ENCODE peak calls at places on chromosomes 16 and 17, in eight cellular contexts. One of them, this sample, is unnamed.

GRCh38 chr16:85360323-85361277 is 248.3 kb upstream of the CIBAR2 start:
- ATAC-seq in activated B cell treated with CpG ODN at 0.5 μM for 24 hours: no peak
- ATAC-seq in CD4-positive, alpha-beta T cell: peak; percentile 72
- ATAC-seq in left ventricle myocardium superior: no peak
- ATAC-seq in Panc1: no peak
- ATAC-seq in left cardiac atrium: no peak
- ATAC-seq in foreskin keratinocyte: peak; percentile 89
- ATAC-seq in PC-3: no peak
- ATAC-seq in this sample: no peak

GRCh38 chr17:57441270-57441600 is 184.9 kb downstream of the MSI2 start:
- ATAC-seq in activated B cell treated with CpG ODN at 0.5 μM for 24 hours: peak; percentile 27
- ATAC-seq in CD4-positive, alpha-beta T cell: peak; percentile 27
- ATAC-seq in left ventricle myocardium superior: no peak
- ATAC-seq in Panc1: no peak
- ATAC-seq in left cardiac atrium: no peak
- ATAC-seq in foreskin keratinocyte: peak; percentile 24
- ATAC-seq in PC-3: no peak
- ATAC-seq in this sample: peak; percentile 67

GRCh38 chr16:89291355-89291754 is 73.9 kb downstream of the ZNF778 start:
- ATAC-seq in activated B cell treated with CpG ODN at 0.5 μM for 24 hours: no peak
- ATAC-seq in CD4-positive, alpha-beta T cell: no peak
- ATAC-seq in left ventricle myocardium superior: no peak
- ATAC-seq in Panc1: no peak
- ATAC-seq in left cardiac atrium: no peak
- ATAC-seq in foreskin keratinocyte: no peak
- ATAC-seq in PC-3: no peak
- ATAC-seq in this sample: no peak

GRCh38 chr17:42002792-42003301 is 14.4 kb downstream of the DNAJC7 start:
- ATAC-seq in activated B cell treated with CpG ODN at 0.5 μM for 24 hours: no peak
- ATAC-seq in CD4-positive, alpha-beta T cell: no peak
- ATAC-seq in left ventricle myocardium superior: no peak
- ATAC-seq in Panc1: no peak
- ATAC-seq in left cardiac atrium: no peak
- ATAC-seq in foreskin keratinocyte: no peak
- ATAC-seq in PC-3: peak; percentile 71
- ATAC-seq in this sample: no peak

GRCh38 chr17:64073771-64074703 is 53.6 kb upstream of the ICAM2 start:
- ATAC-seq in activated B cell treated with CpG ODN at 0.5 μM for 24 hours: peak; percentile 90
- ATAC-seq in CD4-positive, alpha-beta T cell: no peak
- ATAC-seq in left ventricle myocardium superior: peak; percentile 52
- ATAC-seq in Panc1: no peak
- ATAC-seq in left cardiac atrium: peak; percentile 34
- ATAC-seq in foreskin keratinocyte: no peak
- ATAC-seq in PC-3: peak; percentile 23
- ATAC-seq in this sample: peak; percentile 93

GRCh38 chr17:50918933-50919296 is 52.8 kb upstream of the TOB1 start:
- ATAC-seq in activated B cell treated with CpG ODN at 0.5 μM for 24 hours: no peak
- ATAC-seq in CD4-positive, alpha-beta T cell: peak; percentile 17
- ATAC-seq in left ventricle myocardium superior: peak; percentile 2
- ATAC-seq in Panc1: no peak
- ATAC-seq in left cardiac atrium: peak; percentile 37
- ATAC-seq in foreskin keratinocyte: no peak
- ATAC-seq in PC-3: no peak
- ATAC-seq in this sample: no peak

GRCh38 chr17:1493291-1493980 is 950 bp upstream of the MYO1C start:
- ATAC-seq in activated B cell treated with CpG ODN at 0.5 μM for 24 hours: no peak
- ATAC-seq in CD4-positive, alpha-beta T cell: no peak
- ATAC-seq in left ventricle myocardium superior: peak; percentile 2
- ATAC-seq in Panc1: no peak
- ATAC-seq in left cardiac atrium: peak; percentile 38
- ATAC-seq in foreskin keratinocyte: no peak
- ATAC-seq in PC-3: no peak
- ATAC-seq in this sample: no peak

GRCh38 chr16:83051451-83051850 is 424.7 kb downstream of the CDH13 start:
- ATAC-seq in activated B cell treated with CpG ODN at 0.5 μM for 24 hours: no peak
- ATAC-seq in CD4-positive, alpha-beta T cell: no peak
- ATAC-seq in left ventricle myocardium superior: no peak
- ATAC-seq in Panc1: no peak
- ATAC-seq in left cardiac atrium: no peak
- ATAC-seq in foreskin keratinocyte: no peak
- ATAC-seq in PC-3: no peak
- ATAC-seq in this sample: no peak

GRCh38 chr16:69823831-69824563 is 61.9 kb downstream of the WWP2 start:
- ATAC-seq in activated B cell treated with CpG ODN at 0.5 μM for 24 hours: peak; percentile 93
- ATAC-seq in CD4-positive, alpha-beta T cell: no peak
- ATAC-seq in left ventricle myocardium superior: peak; percentile 86
- ATAC-seq in Panc1: no peak
- ATAC-seq in left cardiac atrium: peak; percentile 87
- ATAC-seq in foreskin keratinocyte: no peak
- ATAC-seq in PC-3: no peak
- ATAC-seq in this sample: peak; percentile 87

GRCh38 chr16:80518436-80518835 is 22.4 kb upstream of the DYNLRB2 start:
- ATAC-seq in activated B cell treated with CpG ODN at 0.5 μM for 24 hours: peak; percentile 54
- ATAC-seq in CD4-positive, alpha-beta T cell: peak; percentile 85
- ATAC-seq in left ventricle myocardium superior: no peak
- ATAC-seq in Panc1: no peak
- ATAC-seq in left cardiac atrium: no peak
- ATAC-seq in foreskin keratinocyte: peak; percentile 81
- ATAC-seq in PC-3: no peak
- ATAC-seq in this sample: peak; percentile 76

GRCh38 chr17:81907219-81908145 is 3.7 kb downstream of the PCYT2 start:
- ATAC-seq in activated B cell treated with CpG ODN at 0.5 μM for 24 hours: no peak
- ATAC-seq in CD4-positive, alpha-beta T cell: no peak
- ATAC-seq in left ventricle myocardium superior: no peak
- ATAC-seq in Panc1: no peak
- ATAC-seq in left cardiac atrium: no peak
- ATAC-seq in foreskin keratinocyte: no peak
- ATAC-seq in PC-3: no peak
- ATAC-seq in this sample: no peak

GRCh38 chr16:87325480-87325879 is 8.3 kb upstream of the C16orf95 start:
- ATAC-seq in activated B cell treated with CpG ODN at 0.5 μM for 24 hours: no peak
- ATAC-seq in CD4-positive, alpha-beta T cell: no peak
- ATAC-seq in left ventricle myocardium superior: no peak
- ATAC-seq in Panc1: no peak
- ATAC-seq in left cardiac atrium: no peak
- ATAC-seq in foreskin keratinocyte: no peak
- ATAC-seq in PC-3: no peak
- ATAC-seq in this sample: no peak

GRCh38 chr16:19874816-19875546 is 9.7 kb downstream of the GPRC5B start:
- ATAC-seq in activated B cell treated with CpG ODN at 0.5 μM for 24 hours: no peak
- ATAC-seq in CD4-positive, alpha-beta T cell: no peak
- ATAC-seq in left ventricle myocardium superior: no peak
- ATAC-seq in Panc1: no peak
- ATAC-seq in left cardiac atrium: no peak
- ATAC-seq in foreskin keratinocyte: no peak
- ATAC-seq in PC-3: no peak
- ATAC-seq in this sample: no peak

GRCh38 chr16:3646348-3646920 is 8.1 kb upstream of the DNASE1 start:
- ATAC-seq in activated B cell treated with CpG ODN at 0.5 μM for 24 hours: no peak
- ATAC-seq in CD4-positive, alpha-beta T cell: no peak
- ATAC-seq in left ventricle myocardium superior: no peak
- ATAC-seq in Panc1: peak; percentile 78
- ATAC-seq in left cardiac atrium: no peak
- ATAC-seq in foreskin keratinocyte: no peak
- ATAC-seq in PC-3: peak; percentile 81
- ATAC-seq in this sample: no peak

GRCh38 chr17:29079433-29079832 is 36.5 kb downstream of the PIPOX start:
- ATAC-seq in activated B cell treated with CpG ODN at 0.5 μM for 24 hours: no peak
- ATAC-seq in CD4-positive, alpha-beta T cell: no peak
- ATAC-seq in left ventricle myocardium superior: no peak
- ATAC-seq in Panc1: no peak
- ATAC-seq in left cardiac atrium: peak; percentile 7
- ATAC-seq in foreskin keratinocyte: no peak
- ATAC-seq in PC-3: no peak
- ATAC-seq in this sample: no peak

GRCh38 chr17:8110907-8111306 is 7.4 kb downstream of the ALOXE3 start:
- ATAC-seq in activated B cell treated with CpG ODN at 0.5 μM for 24 hours: no peak
- ATAC-seq in CD4-positive, alpha-beta T cell: no peak
- ATAC-seq in left ventricle myocardium superior: no peak
- ATAC-seq in Panc1: no peak
- ATAC-seq in left cardiac atrium: no peak
- ATAC-seq in foreskin keratinocyte: no peak
- ATAC-seq in PC-3: no peak
- ATAC-seq in this sample: no peak

GRCh38 chr16:4052801-4053662 is 63.2 kb downstream of the ADCY9 start:
- ATAC-seq in activated B cell treated with CpG ODN at 0.5 μM for 24 hours: no peak
- ATAC-seq in CD4-positive, alpha-beta T cell: no peak
- ATAC-seq in left ventricle myocardium superior: peak; percentile 92
- ATAC-seq in Panc1: peak; percentile 81
- ATAC-seq in left cardiac atrium: peak; percentile 78
- ATAC-seq in foreskin keratinocyte: no peak
- ATAC-seq in PC-3: peak; percentile 54
- ATAC-seq in this sample: no peak

GRCh38 chr16:30151091-30151490 is 28.1 kb upstream of the MAPK3 start:
- ATAC-seq in activated B cell treated with CpG ODN at 0.5 μM for 24 hours: no peak
- ATAC-seq in CD4-positive, alpha-beta T cell: no peak
- ATAC-seq in left ventricle myocardium superior: no peak
- ATAC-seq in Panc1: no peak
- ATAC-seq in left cardiac atrium: no peak
- ATAC-seq in foreskin keratinocyte: no peak
- ATAC-seq in PC-3: no peak
- ATAC-seq in this sample: no peak

GRCh38 chr17:39663688-39664580 is 1.2 kb upstream of the TCAP start:
- ATAC-seq in activated B cell treated with CpG ODN at 0.5 μM for 24 hours: no peak
- ATAC-seq in CD4-positive, alpha-beta T cell: no peak
- ATAC-seq in left ventricle myocardium superior: peak; percentile 9
- ATAC-seq in Panc1: peak; percentile 72
- ATAC-seq in left cardiac atrium: peak; percentile 22
- ATAC-seq in foreskin keratinocyte: peak; percentile 42
- ATAC-seq in PC-3: no peak
- ATAC-seq in this sample: no peak

GRCh38 chr17:66724581-66725341 is 110.2 kb upstream of the CACNG5 start:
- ATAC-seq in activated B cell treated with CpG ODN at 0.5 μM for 24 hours: no peak
- ATAC-seq in CD4-positive, alpha-beta T cell: no peak
- ATAC-seq in left ventricle myocardium superior: peak; percentile 66
- ATAC-seq in Panc1: no peak
- ATAC-seq in left cardiac atrium: peak; percentile 49
- ATAC-seq in foreskin keratinocyte: no peak
- ATAC-seq in PC-3: peak; percentile 83
- ATAC-seq in this sample: no peak

GRCh38 chr17:17079336-17079735 is 37.1 kb downstream of the MPRIP start:
- ATAC-seq in activated B cell treated with CpG ODN at 0.5 μM for 24 hours: no peak
- ATAC-seq in CD4-positive, alpha-beta T cell: no peak
- ATAC-seq in left ventricle myocardium superior: peak; percentile 63
- ATAC-seq in Panc1: no peak
- ATAC-seq in left cardiac atrium: peak; percentile 58
- ATAC-seq in foreskin keratinocyte: no peak
- ATAC-seq in PC-3: no peak
- ATAC-seq in this sample: no peak

GRCh38 chr16:10979717-10980601 is 35.6 kb downstream of the CLEC16A start:
- ATAC-seq in activated B cell treated with CpG ODN at 0.5 μM for 24 hours: no peak
- ATAC-seq in CD4-positive, alpha-beta T cell: no peak
- ATAC-seq in left ventricle myocardium superior: peak; percentile 72
- ATAC-seq in Panc1: no peak
- ATAC-seq in left cardiac atrium: peak; percentile 92
- ATAC-seq in foreskin keratinocyte: peak; percentile 60
- ATAC-seq in PC-3: no peak
- ATAC-seq in this sample: no peak

GRCh38 chr17:17892009-17892408 is 55.2 kb upstream of the SREBF1 start:
- ATAC-seq in activated B cell treated with CpG ODN at 0.5 μM for 24 hours: no peak
- ATAC-seq in CD4-positive, alpha-beta T cell: no peak
- ATAC-seq in left ventricle myocardium superior: no peak
- ATAC-seq in Panc1: peak; percentile 15
- ATAC-seq in left cardiac atrium: no peak
- ATAC-seq in foreskin keratinocyte: no peak
- ATAC-seq in PC-3: no peak
- ATAC-seq in this sample: no peak

GRCh38 chr16:87411375-87412271 is 19.5 kb downstream of the MAP1LC3B start:
- ATAC-seq in activated B cell treated with CpG ODN at 0.5 μM for 24 hours: no peak
- ATAC-seq in CD4-positive, alpha-beta T cell: no peak
- ATAC-seq in left ventricle myocardium superior: no peak
- ATAC-seq in Panc1: no peak
- ATAC-seq in left cardiac atrium: no peak
- ATAC-seq in foreskin keratinocyte: no peak
- ATAC-seq in PC-3: no peak
- ATAC-seq in this sample: no peak

GRCh38 chr16:10751291-10751697 is 7.7 kb downstream of the NUBP1 start:
- ATAC-seq in activated B cell treated with CpG ODN at 0.5 μM for 24 hours: peak; percentile 9
- ATAC-seq in CD4-positive, alpha-beta T cell: no peak
- ATAC-seq in left ventricle myocardium superior: peak; percentile 33
- ATAC-seq in Panc1: peak; percentile 12
- ATAC-seq in left cardiac atrium: no peak
- ATAC-seq in foreskin keratinocyte: no peak
- ATAC-seq in PC-3: no peak
- ATAC-seq in this sample: peak; percentile 69

GRCh38 chr16:1149101-1149636 is 3.7 kb upstream of the CACNA1H start:
- ATAC-seq in activated B cell treated with CpG ODN at 0.5 μM for 24 hours: no peak
- ATAC-seq in CD4-positive, alpha-beta T cell: no peak
- ATAC-seq in left ventricle myocardium superior: no peak
- ATAC-seq in Panc1: no peak
- ATAC-seq in left cardiac atrium: no peak
- ATAC-seq in foreskin keratinocyte: no peak
- ATAC-seq in PC-3: no peak
- ATAC-seq in this sample: no peak

GRCh38 chr17:21545051-21545450 is 147.3 kb upstream of the KCNJ18 start:
- ATAC-seq in activated B cell treated with CpG ODN at 0.5 μM for 24 hours: no peak
- ATAC-seq in CD4-positive, alpha-beta T cell: no peak
- ATAC-seq in left ventricle myocardium superior: no peak
- ATAC-seq in Panc1: no peak
- ATAC-seq in left cardiac atrium: no peak
- ATAC-seq in foreskin keratinocyte: no peak
- ATAC-seq in PC-3: no peak
- ATAC-seq in this sample: no peak

GRCh38 chr17:4939554-4939803 is 367 bp downstream of the SLC25A11 start:
- ATAC-seq in activated B cell treated with CpG ODN at 0.5 μM for 24 hours: no peak
- ATAC-seq in CD4-positive, alpha-beta T cell: no peak
- ATAC-seq in left ventricle myocardium superior: no peak
- ATAC-seq in Panc1: no peak
- ATAC-seq in left cardiac atrium: no peak
- ATAC-seq in foreskin keratinocyte: no peak
- ATAC-seq in PC-3: no peak
- ATAC-seq in this sample: peak; percentile 3

GRCh38 chr16:26665166-26665939 is 401.4 kb upstream of the C16orf82 start:
- ATAC-seq in activated B cell treated with CpG ODN at 0.5 μM for 24 hours: no peak
- ATAC-seq in CD4-positive, alpha-beta T cell: no peak
- ATAC-seq in left ventricle myocardium superior: no peak
- ATAC-seq in Panc1: no peak
- ATAC-seq in left cardiac atrium: no peak
- ATAC-seq in foreskin keratinocyte: no peak
- ATAC-seq in PC-3: no peak
- ATAC-seq in this sample: no peak

GRCh38 chr16:57134982-57135381 is 42.6 kb downstream of the CPNE2 start:
- ATAC-seq in activated B cell treated with CpG ODN at 0.5 μM for 24 hours: peak; percentile 50
- ATAC-seq in CD4-positive, alpha-beta T cell: peak; percentile 90
- ATAC-seq in left ventricle myocardium superior: no peak
- ATAC-seq in Panc1: no peak
- ATAC-seq in left cardiac atrium: no peak
- ATAC-seq in foreskin keratinocyte: no peak
- ATAC-seq in PC-3: peak; percentile 42
- ATAC-seq in this sample: peak; percentile 42

GRCh38 chr16:21283521-21284289 is 5.6 kb upstream of the CRYM start:
- ATAC-seq in activated B cell treated with CpG ODN at 0.5 μM for 24 hours: peak; percentile 94
- ATAC-seq in CD4-positive, alpha-beta T cell: no peak
- ATAC-seq in left ventricle myocardium superior: peak; percentile 97
- ATAC-seq in Panc1: peak; percentile 68
- ATAC-seq in left cardiac atrium: peak; percentile 95
- ATAC-seq in foreskin keratinocyte: peak; percentile 81
- ATAC-seq in PC-3: peak; percentile 37
- ATAC-seq in this sample: peak; percentile 84

GRCh38 chr17:68777856-68778694 is 176.9 kb upstream of the FAM20A start:
- ATAC-seq in activated B cell treated with CpG ODN at 0.5 μM for 24 hours: no peak
- ATAC-seq in CD4-positive, alpha-beta T cell: no peak
- ATAC-seq in left ventricle myocardium superior: peak; percentile 75
- ATAC-seq in Panc1: no peak
- ATAC-seq in left cardiac atrium: peak; percentile 37
- ATAC-seq in foreskin keratinocyte: no peak
- ATAC-seq in PC-3: no peak
- ATAC-seq in this sample: no peak

GRCh38 chr16:67490330-67491096 is 7.2 kb upstream of the AGRP start:
- ATAC-seq in activated B cell treated with CpG ODN at 0.5 μM for 24 hours: no peak
- ATAC-seq in CD4-positive, alpha-beta T cell: no peak
- ATAC-seq in left ventricle myocardium superior: no peak
- ATAC-seq in Panc1: no peak
- ATAC-seq in left cardiac atrium: no peak
- ATAC-seq in foreskin keratinocyte: no peak
- ATAC-seq in PC-3: no peak
- ATAC-seq in this sample: no peak

GRCh38 chr17:79090503-79091372 is 16.1 kb downstream of the ENGASE start:
- ATAC-seq in activated B cell treated with CpG ODN at 0.5 μM for 24 hours: no peak
- ATAC-seq in CD4-positive, alpha-beta T cell: no peak
- ATAC-seq in left ventricle myocardium superior: peak; percentile 22
- ATAC-seq in Panc1: no peak
- ATAC-seq in left cardiac atrium: peak; percentile 28
- ATAC-seq in foreskin keratinocyte: peak; percentile 36
- ATAC-seq in PC-3: no peak
- ATAC-seq in this sample: peak; percentile 37